ENCODE peak calls at places on chromosomes 13 and 19, in four cellular contexts. C is progenitor cell of endocrine pancreas, U is nephron progenitor cell, G is activated B cell treated with CpG ODN at 0.5 μM for 24 hours. D is an unnamed sample.

GRCh38 chr13:101795025-101795424 is 342.6 kb downstream of the ITGBL1 start:
- DNase-seq in C (no peak), U (no peak), G (no peak), D (no peak)

GRCh38 chr13:51923983-51924539 is 62.3 kb downstream of the CCDC70 start:
- DNase-seq in C (no peak), U (no peak), G (no peak), D (no peak)

GRCh38 chr13:101140087-101140770 is 276.1 kb downstream of the NALCN start:
- DNase-seq in C (no peak), U (no peak), G (no peak), D (no peak)

GRCh38 chr19:23799321-23799720 is 40.6 kb upstream of the ZNF681 start:
- DNase-seq in C (no peak), U (no peak), G (no peak), D (no peak)

GRCh38 chr19:10544753-10545251 is 1.1 kb downstream of the ATG4D start:
- DNase-seq in C (no peak), U (no peak), G (no peak), D (no peak)

GRCh38 chr13:46386996-46387851 is at the start of gene RUBCNL:
- DNase-seq in C (peak), U (peak), G (peak), D (peak)

GRCh38 chr19:39126593-39127187 is 1.1 kb downstream of the PAK4 start:
- DNase-seq in C (no peak), U (no peak), G (no peak), D (no peak)

GRCh38 chr19:7088999-7089398 is 19.5 kb downstream of the ZNF557 start:
- DNase-seq in C (no peak), U (no peak), G (no peak), D (no peak)

GRCh38 chr13:38002596-38002995 is 133.0 kb upstream of the TRPC4 start:
- DNase-seq in C (no peak), U (no peak), G (no peak), D (no peak)

GRCh38 chr19:56927791-56928207 is 87.3 kb upstream of the PEG3 start:
- DNase-seq in C (no peak), U (no peak), G (no peak), D (no peak)

GRCh38 chr13:45909724-45910123 is 58.2 kb upstream of the SIAH3 start:
- DNase-seq in C (no peak), U (no peak), G (no peak), D (no peak)

GRCh38 chr19:39416626-39417120 is 4.2 kb downstream of the PLEKHG2 start:
- DNase-seq in C (no peak), U (no peak), G (no peak), D (no peak)

GRCh38 chr13:101453784-101454201 is 1.3 kb downstream of the ITGBL1 start:
- DNase-seq in C (no peak), U (no peak), G (no peak), D (no peak)

GRCh38 chr13:106100261-106100919 is 435.1 kb downstream of the EFNB2 start:
- DNase-seq in C (no peak), U (peak), G (no peak), D (no peak)

GRCh38 chr19:4559569-4559968 is at the start of gene SEMA6B:
- DNase-seq in C (no peak), U (no peak), G (no peak), D (no peak)

GRCh38 chr19:30036154-30037129 is 94.4 kb downstream of the URI1 start:
- DNase-seq in C (no peak), U (peak), G (no peak), D (no peak)

GRCh38 chr13:107586216-107586615 is 629.1 kb downstream of the LIG4 start:
- DNase-seq in C (no peak), U (no peak), G (no peak), D (no peak)

GRCh38 chr13:35826626-35827254 is 304.4 kb downstream of the DCLK1 start:
- DNase-seq in C (no peak), U (peak), G (no peak), D (no peak)

GRCh38 chr13:43895940-43896339 is 16.2 kb downstream of the LACC1 start:
- DNase-seq in C (no peak), U (no peak), G (no peak), D (no peak)

DNA sequence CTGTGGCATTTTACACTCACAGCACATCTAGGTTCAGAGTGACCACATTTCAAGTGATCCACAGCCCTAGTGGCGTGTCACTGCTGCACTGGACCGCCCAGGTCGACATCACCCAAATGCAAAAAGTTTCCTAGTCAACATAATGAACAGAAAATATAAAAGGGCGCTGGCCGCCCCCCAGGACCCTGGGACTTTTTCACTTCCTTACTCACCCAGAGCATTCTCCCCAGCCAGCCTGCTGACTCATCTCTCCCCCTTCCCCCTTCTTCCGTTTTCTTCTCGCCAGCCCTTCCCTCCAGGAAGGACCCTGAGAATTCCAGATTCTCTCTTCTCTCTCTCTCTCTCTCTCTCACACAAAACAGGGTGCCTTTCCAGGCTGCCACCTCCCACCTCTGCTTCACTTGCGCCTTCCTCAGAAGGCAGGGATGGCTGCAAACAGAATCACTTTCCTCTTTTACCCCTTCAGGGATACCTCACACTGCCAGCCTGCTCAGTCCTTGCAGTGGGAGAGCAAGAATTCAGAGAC is 21.0 kb upstream of the GRWD1 start:
- DNase-seq in C (no peak), U (no peak), G (no peak), D (no peak)
- TF ChIP-seq CTCF in C (no peak), U (no peak), G (no peak), D (no peak)

GRCh38 chr13:97005631-97006262 is 11.5 kb upstream of the OXGR1 start:
- DNase-seq in C (no peak), U (no peak), G (no peak), D (no peak)
- TF ChIP-seq CTCF in C (no peak), U (no peak), G (no peak), D (no peak)

GRCh38 chr13:41411060-41411459 is 46.3 kb upstream of the RGCC start:
- DNase-seq in C (no peak), U (no peak), G (no peak), D (no peak)

GRCh38 chr13:41413907-41414306 is 43.4 kb upstream of the RGCC start:
- DNase-seq in C (no peak), U (no peak), G (no peak), D (no peak)

GRCh38 chr13:41408061-41408460 is 49.3 kb upstream of the RGCC start:
- DNase-seq in C (no peak), U (no peak), G (no peak), D (no peak)

GRCh38 chr13:41409611-41410010 is 47.7 kb upstream of the RGCC start:
- DNase-seq in C (no peak), U (no peak), G (no peak), D (no peak)

GRCh38 chr13:41411536-41411935 is 45.8 kb upstream of the RGCC start:
- DNase-seq in C (no peak), U (peak), G (no peak), D (no peak)
- TF ChIP-seq CTCF in C (no peak), U (no peak), G (no peak), D (peak)

GRCh38 chr19:32674959-32675719 is at the start of gene ANKRD27:
- DNase-seq in C (peak), U (peak), G (peak), D (peak)

GRCh38 chr19:32676895-32677359 is 1.3 kb downstream of the RGS9BP start:
- DNase-seq in C (no peak), U (peak), G (no peak), D (no peak)

GRCh38 chr19:32676186-32676894 is 692 bp downstream of the RGS9BP start:
- DNase-seq in C (peak), U (peak), G (no peak), D (no peak)

GRCh38 chr19:32675720-32676185 is at the start of gene RGS9BP:
- DNase-seq in C (peak), U (peak), G (peak), D (no peak)

GRCh38 chr19:32677657-32678056 is 2.0 kb downstream of the RGS9BP start:
- DNase-seq in C (no peak), U (peak), G (no peak), D (no peak)
- TF ChIP-seq CTCF in C (no peak), U (no peak), G (no peak), D (peak)

GRCh38 chr13:104206450-104207044 is 1140.3 kb upstream of the SLC10A2 start:
- DNase-seq in C (no peak), U (no peak), G (no peak), D (no peak)

GRCh38 chr13:104198811-104199210 is 1132.6 kb upstream of the SLC10A2 start:
- DNase-seq in C (no peak), U (no peak), G (no peak), D (no peak)

DNA sequence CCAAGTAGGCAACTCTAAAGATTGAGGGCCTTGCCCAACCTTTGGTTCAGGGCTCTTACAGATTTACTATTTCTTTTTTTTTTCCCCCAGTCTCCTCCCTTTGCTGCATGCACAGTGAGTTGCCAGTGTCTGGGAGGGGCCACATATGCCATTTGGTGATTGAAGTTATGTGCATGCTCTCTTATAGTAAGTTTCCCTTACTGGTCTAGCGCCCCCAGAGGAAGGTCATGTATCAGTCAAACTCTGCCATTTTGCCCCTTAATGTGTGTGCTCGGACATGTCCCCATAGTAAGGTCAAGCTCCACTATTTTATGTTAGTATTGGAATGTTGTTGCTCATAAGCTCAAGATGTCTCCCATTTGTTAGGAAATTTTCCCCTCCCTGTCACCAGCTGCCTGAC is 1138.0 kb upstream of the SLC10A2 start:
- DNase-seq in C (no peak), U (no peak), G (no peak), D (no peak)
- TF ChIP-seq CTCF in C (no peak), U (no peak), G (no peak), D (no peak)

GRCh38 chr19:46621191-46622117 is 3.4 kb downstream of the PTGIR start:
- DNase-seq in C (no peak), U (peak), G (no peak), D (no peak)
- TF ChIP-seq CTCF in C (no peak), U (no peak), G (no peak), D (no peak)

GRCh38 chr13:94992277-94992989 is 280.1 kb upstream of the SOX21 start:
- DNase-seq in C (no peak), U (no peak), G (no peak), D (no peak)

GRCh38 chr13:94987869-94988268 is 275.5 kb upstream of the SOX21 start:
- DNase-seq in C (no peak), U (no peak), G (no peak), D (no peak)

GRCh38 chr13:94987081-94987480 is 274.7 kb upstream of the SOX21 start:
- DNase-seq in C (no peak), U (no peak), G (no peak), D (no peak)

GRCh38 chr13:94984974-94985373 is 272.6 kb upstream of the SOX21 start:
- DNase-seq in C (no peak), U (no peak), G (no peak), D (no peak)

DNA sequence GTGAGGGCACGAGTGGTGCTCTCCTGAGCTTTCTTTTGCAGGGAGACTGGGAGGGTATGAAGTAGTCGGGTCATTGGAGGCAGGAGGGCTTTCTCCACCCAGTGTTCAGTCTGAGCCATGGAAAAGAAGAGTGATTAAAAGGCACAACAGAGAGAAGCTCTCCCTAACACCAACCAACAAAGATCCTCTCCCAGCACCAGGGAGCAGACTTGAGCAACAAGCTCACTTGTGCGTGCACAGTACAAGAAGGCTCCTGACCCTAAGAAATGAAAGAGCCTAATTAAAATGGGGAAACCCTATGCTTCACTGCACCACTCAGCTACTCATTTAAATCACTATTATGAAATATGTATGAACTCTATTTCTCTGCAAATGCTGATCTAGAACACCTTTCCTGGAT is 276.3 kb upstream of the SOX21 start:
- DNase-seq in C (no peak), U (no peak), G (no peak), D (no peak)
- TF ChIP-seq CTCF in C (no peak), U (no peak), G (no peak), D (no peak)

GRCh38 chr19:45444318-45445041 is 20.8 kb upstream of the ERCC1 start:
- DNase-seq in C (peak), U (peak), G (peak), D (peak)

GRCh38 chr19:45448425-45448756 is 19.4 kb upstream of the FOSB start:
- DNase-seq in C (no peak), U (no peak), G (no peak), D (no peak)

GRCh38 chr19:45445139-45445538 is 21.4 kb upstream of the ERCC1 start:
- DNase-seq in C (no peak), U (no peak), G (no peak), D (no peak)

GRCh38 chr19:45446944-45447343 is 20.9 kb upstream of the FOSB start:
- DNase-seq in C (no peak), U (no peak), G (no peak), D (no peak)

GRCh38 chr19:45446295-45446694 is 21.5 kb upstream of the FOSB start:
- DNase-seq in C (no peak), U (no peak), G (no peak), D (no peak)
- TF ChIP-seq CTCF in C (peak), U (no peak), G (no peak), D (peak)